ENCODE peak calls at places on chromosomes 16 and 17, in nine cellular contexts. D is GM23338; T is fibroblast of lung; O is colonic mucosa; P is tibial nerve; K is mucosa of descending colon; A is OCI-LY7; W is CD4-positive, alpha-beta memory T cell; V is BE2C. L is an unnamed sample.

GRCh38 chr16:4461250-4462085 is 13.0 kb downstream of the NMRAL1 start:
- DNase-seq in D (peak; percentile 60), T (no peak), O (no peak), P (no peak), K (no peak), A (peak; percentile 58), W (no peak), V (no peak), L (no peak)

GRCh38 chr16:46947900-46948547 is 25.4 kb downstream of the DNAJA2 start:
- DNase-seq in D (peak; percentile 72), T (peak; percentile 26), O (no peak), P (no peak), K (peak; percentile 52), A (peak; percentile 67), W (peak; percentile 48), V (peak; percentile 40), L (peak; percentile 25)

GRCh38 chr17:27463235-27463677 is 7.0 kb downstream of the KSR1 start:
- DNase-seq in D (no peak), T (peak; percentile 71), O (no peak), P (no peak), K (no peak), A (peak; percentile 9), W (no peak), V (no peak), L (no peak)

GRCh38 chr16:57159447-57159846 is 26.4 kb downstream of the PSME3IP1 start:
- DNase-seq in D (peak; percentile 52), T (no peak), O (no peak), P (no peak), K (no peak), A (no peak), W (no peak), V (no peak), L (no peak)

GRCh38 chr17:1302761-1303160 is 23.3 kb downstream of the TRARG1 start:
- DNase-seq in D (no peak), T (no peak), O (no peak), P (no peak), K (no peak), A (no peak), W (no peak), V (no peak), L (no peak)

GRCh38 chr17:65290616-65291015 is 153.4 kb downstream of the RGS9 start:
- DNase-seq in D (no peak), T (no peak), O (peak; percentile 94), P (no peak), K (peak; percentile 94), A (no peak), W (no peak), V (no peak), L (peak; percentile 97)

GRCh38 chr16:57564571-57565270 is 22.3 kb downstream of the ADGRG5 start:
- DNase-seq in D (no peak), T (peak; percentile 54), O (no peak), P (no peak), K (no peak), A (no peak), W (no peak), V (no peak), L (no peak)

GRCh38 chr16:5042574-5043171 is 8.9 kb upstream of the NAGPA start:
- DNase-seq in D (peak; percentile 60), T (peak; percentile 67), O (no peak), P (no peak), K (no peak), A (no peak), W (no peak), V (no peak), L (no peak)

GRCh38 chr17:59406808-59407381 is 75.4 kb downstream of the YPEL2 start:
- DNase-seq in D (no peak), T (peak; percentile 76), O (no peak), P (no peak), K (no peak), A (no peak), W (no peak), V (peak; percentile 71), L (no peak)

GRCh38 chr17:1562178-1562643 is 381 bp downstream of the PITPNA start:
- DNase-seq in D (peak; percentile 50), T (peak; percentile 40), O (peak; percentile 41), P (no peak), K (no peak), A (no peak), W (no peak), V (no peak), L (no peak)

GRCh38 chr17:51425793-51426192 is 165.4 kb downstream of the UTP18 start:
- DNase-seq in D (no peak), T (no peak), O (no peak), P (no peak), K (no peak), A (no peak), W (no peak), V (no peak), L (no peak)

GRCh38 chr16:24685539-24686432 is 43.7 kb upstream of the TNRC6A start:
- DNase-seq in D (peak; percentile 80), T (peak; percentile 83), O (peak; percentile 30), P (peak; percentile 24), K (peak; percentile 40), A (no peak), W (no peak), V (peak; percentile 82), L (no peak)

GRCh38 chr17:81345211-81346089 is 49.8 kb upstream of the BAHCC1 start:
- DNase-seq in D (peak; percentile 78), T (peak; percentile 89), O (peak; percentile 83), P (peak; percentile 75), K (peak; percentile 77), A (peak; percentile 72), W (peak; percentile 36), V (peak; percentile 88), L (peak; percentile 87)

GRCh38 chr17:34354637-34355036 is 1.6 kb upstream of the CCL13 start:
- DNase-seq in D (no peak), T (peak; percentile 12), O (no peak), P (no peak), K (no peak), A (no peak), W (no peak), V (no peak), L (no peak)

GRCh38 chr17:81516439-81516838 is 3.8 kb upstream of the ACTG1 start:
- DNase-seq in D (no peak), T (no peak), O (no peak), P (no peak), K (no peak), A (no peak), W (no peak), V (no peak), L (no peak)

GRCh38 chr17:33438136-33438535 is 145.0 kb upstream of the ASIC2 start:
- DNase-seq in D (no peak), T (no peak), O (no peak), P (no peak), K (no peak), A (no peak), W (no peak), V (no peak), L (no peak)

GRCh38 chr16:55496509-55497145 is 12.2 kb upstream of the LPCAT2 start:
- DNase-seq in D (no peak), T (no peak), O (no peak), P (no peak), K (no peak), A (no peak), W (no peak), V (no peak), L (no peak)
- H3K4me1 ChIP-seq in D (peaks cover 8% of the 10 kb centered on the region), T (peaks cover 30% of the 10 kb centered on the region), O (peaks cover 5% of the 10 kb centered on the region), P (peaks cover 18% of the 10 kb centered on the region), K (peaks cover 14% of the 10 kb centered on the region), A (no peaks in the 10 kb centered on the region), W (peaks cover 6% of the 10 kb centered on the region), V (peaks cover 60% of the 10 kb centered on the region), L (no peaks in the 10 kb centered on the region)

DNA sequence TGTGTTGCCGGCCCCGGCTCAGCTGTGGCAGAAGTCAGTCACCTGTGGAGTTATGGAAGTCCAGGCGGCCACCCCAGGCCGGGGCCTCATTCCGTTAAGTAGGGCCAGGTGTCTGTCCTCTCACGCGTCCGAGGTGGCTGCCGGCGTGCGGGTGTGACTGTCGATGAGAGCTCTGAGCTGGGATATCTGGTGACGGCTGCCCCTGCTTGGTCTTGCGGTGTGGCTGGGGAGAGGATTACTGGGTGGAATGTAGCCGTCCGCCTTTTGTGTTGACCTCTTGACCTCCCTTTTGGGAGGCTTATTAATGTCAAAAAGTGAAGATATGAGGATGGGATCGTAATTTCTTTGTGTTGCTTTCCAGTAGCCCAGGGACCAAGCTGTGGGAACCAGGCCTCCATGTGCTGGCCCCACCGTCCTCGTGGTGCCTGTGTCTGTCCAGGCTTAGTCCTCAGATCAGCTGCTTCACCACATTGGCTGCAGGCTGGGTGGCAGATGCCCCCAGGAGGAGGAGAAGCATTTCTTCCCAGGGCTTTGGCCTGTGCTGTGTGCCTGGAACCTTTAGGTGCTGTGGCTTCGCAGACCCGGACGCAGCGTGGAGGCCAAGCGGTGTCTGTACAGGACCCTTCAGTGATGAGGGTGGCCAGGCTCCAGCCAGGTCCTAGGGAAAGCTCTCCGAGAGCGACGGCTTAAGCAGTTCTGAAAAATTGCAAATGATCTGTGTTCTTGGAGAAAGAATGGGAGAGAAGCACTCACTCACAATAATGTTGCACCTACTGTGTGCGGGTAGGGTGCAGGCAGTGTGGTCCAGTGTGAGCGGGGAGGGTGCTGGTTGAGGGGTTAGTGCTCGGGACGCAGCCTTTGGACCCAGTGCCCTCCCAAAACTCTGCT is 23.2 kb upstream of the ZNF750 start:
- DNase-seq in D (no peak), T (no peak), O (no peak), P (no peak), K (no peak), A (no peak), W (no peak), V (no peak), L (no peak)
- H3K4me1 ChIP-seq in D (no peaks in the 10 kb centered on the region), T (peaks cover 18% of the 10 kb centered on the region), O (no peaks in the 10 kb centered on the region), P (peaks cover 35% of the 10 kb centered on the region), K (peaks cover 12% of the 10 kb centered on the region), A (peaks cover 81% of the 10 kb centered on the region), W (peaks cover 96% of the 10 kb centered on the region), V (peaks cover 46% of the 10 kb centered on the region), L (no peaks in the 10 kb centered on the region)

GRCh38 chr16:85607331-85607765 is 5.8 kb upstream of the GSE1 start:
- DNase-seq in D (peak; percentile 95), T (no peak), O (peak; percentile 52), P (no peak), K (peak; percentile 58), A (peak; percentile 85), W (no peak), V (peak; percentile 57), L (peak; percentile 50)
- H3K4me1 ChIP-seq in D (peaks cover 63% of the 10 kb centered on the region), T (peaks cover 17% of the 10 kb centered on the region), O (peaks cover 29% of the 10 kb centered on the region), P (peaks cover 32% of the 10 kb centered on the region), K (peaks cover 60% of the 10 kb centered on the region), A (peaks cover 69% of the 10 kb centered on the region), W (peaks cover 12% of the 10 kb centered on the region), V (peaks cover 54% of the 10 kb centered on the region), L (peaks cover 3% of the 10 kb centered on the region)

GRCh38 chr16:22207715-22208360 is 1.8 kb downstream of the EEF2K start:
- DNase-seq in D (no peak), T (no peak), O (no peak), P (no peak), K (no peak), A (peak; percentile 43), W (no peak), V (no peak), L (no peak)

GRCh38 chr16:22206847-22207714 is 1.0 kb downstream of the EEF2K start:
- DNase-seq in D (peak; percentile 82), T (peak; percentile 80), O (peak; percentile 82), P (peak; percentile 56), K (peak; percentile 83), A (peak; percentile 65), W (peak; percentile 37), V (peak; percentile 61), L (peak; percentile 62)

GRCh38 chr16:22210854-22211253 is 4.8 kb downstream of the EEF2K start:
- DNase-seq in D (no peak), T (peak; percentile 37), O (no peak), P (no peak), K (no peak), A (no peak), W (no peak), V (no peak), L (no peak)

GRCh38 chr16:22213236-22213635 is 7.2 kb downstream of the EEF2K start:
- DNase-seq in D (no peak), T (no peak), O (no peak), P (no peak), K (no peak), A (no peak), W (no peak), V (no peak), L (no peak)

GRCh38 chr16:22210285-22210684 is 4.2 kb downstream of the EEF2K start:
- DNase-seq in D (no peak), T (no peak), O (no peak), P (no peak), K (no peak), A (peak; percentile 77), W (no peak), V (no peak), L (no peak)
- H3K4me1 ChIP-seq in D (peaks cover 19% of the 10 kb centered on the region), T (peaks cover 7% of the 10 kb centered on the region), O (peaks cover 4% of the 10 kb centered on the region), P (peaks cover 28% of the 10 kb centered on the region), K (peaks cover 24% of the 10 kb centered on the region), A (peaks cover 47% of the 10 kb centered on the region), W (peaks cover 14% of the 10 kb centered on the region), V (no peaks in the 10 kb centered on the region), L (no peaks in the 10 kb centered on the region)

L was measured in small intestine.